ENCODE peak calls at places on chromosomes 5 and 9, in seven cellular contexts. B is IMR-90, I is AML-193, E is GM04504, S is AG10803, R is AG08396, H is cerebellar cortex. K is an unnamed sample.

GRCh38 chr5:141763526-141763925 is 81.5 kb upstream of the ARAP3 start:
- DNase-seq in B (no peak), I (no peak), E (no peak), S (no peak), R (no peak), H (no peak), K (peak; percentile 31)

GRCh38 chr9:120676767-120677402 is 37.4 kb downstream of the MEGF9 start:
- DNase-seq in B (no peak), I (peak; percentile 93), E (no peak), S (no peak), R (no peak), H (no peak), K (no peak)

GRCh38 chr5:100867039-100867562 is 36.0 kb downstream of the ST8SIA4 start:
- DNase-seq in B (no peak), I (no peak), E (no peak), S (no peak), R (no peak), H (no peak), K (no peak)

GRCh38 chr9:129306318-129306973 is 128.4 kb upstream of the IER5L start:
- DNase-seq in B (no peak), I (no peak), E (no peak), S (no peak), R (no peak), H (no peak), K (no peak)

GRCh38 chr5:11700376-11700775 is 203.9 kb downstream of the CTNND2 start:
- DNase-seq in B (no peak), I (no peak), E (no peak), S (no peak), R (no peak), H (no peak), K (no peak)

GRCh38 chr5:119049824-119050449 is 20.9 kb upstream of the DMXL1 start:
- DNase-seq in B (peak; percentile 80), I (peak; percentile 16), E (peak; percentile 42), S (peak; percentile 87), R (peak; percentile 53), H (no peak), K (no peak)

GRCh38 chr5:153941265-153941664 is 97.4 kb downstream of the FAM114A2 start:
- DNase-seq in B (no peak), I (no peak), E (no peak), S (no peak), R (no peak), H (no peak), K (no peak)

GRCh38 chr9:27276182-27277030 is 20.5 kb downstream of the EQTN start:
- DNase-seq in B (peak; percentile 67), I (peak; percentile 44), E (peak; percentile 20), S (peak; percentile 56), R (peak; percentile 47), H (peak; percentile 75), K (peak; percentile 73)

GRCh38 chr9:136539427-136540412 is 6.1 kb downstream of the NOTCH1 start:
- DNase-seq in B (no peak), I (peak; percentile 95), E (no peak), S (no peak), R (no peak), H (no peak), K (no peak)

GRCh38 chr5:79774171-79774854 is 84.7 kb downstream of the CMYA5 start:
- DNase-seq in B (peak; percentile 4), I (no peak), E (peak; percentile 21), S (peak; percentile 24), R (no peak), H (peak; percentile 39), K (no peak)

GRCh38 chr9:100674419-100675122 is 96.7 kb downstream of the CAVIN4 start:
- DNase-seq in B (no peak), I (no peak), E (no peak), S (no peak), R (no peak), H (no peak), K (peak; percentile 78)